ENCODE peak calls at places on chromosomes 6 and 20, in nine cellular contexts. J is PC-9, B is heart left ventricle, W is HCT116, K is stomach, E is brain microvascular endothelial cell, V is dorsolateral prefrontal cortex, Y is SK-N-SH, D is heart right ventricle. X is an unnamed sample.

GRCh38 chr6:73290435-73290834 is 27.4 kb upstream of the KHDC1 start:
- DNase-seq in K (no peak), Y (no peak), J (no peak), B (no peak), W (no peak), D (no peak), E (peak; percentile 18), V (no peak), X (no peak)

GRCh38 chr6:44706011-44706410 is 318.5 kb downstream of the CDC5L start:
- DNase-seq in B (no peak), D (no peak), E (no peak), V (no peak), Y (no peak), W (no peak), J (no peak), K (no peak), X (no peak)

GRCh38 chr6:85662251-85662650 is 19.6 kb upstream of the SYNCRIP start:
- DNase-seq in B (no peak), E (no peak), J (no peak), V (no peak), D (no peak), K (no peak), Y (no peak), W (no peak), X (no peak)

GRCh38 chr20:10242166-10242565 is 23.5 kb downstream of the SNAP25 start:
- DNase-seq in Y (no peak), V (no peak), K (no peak), D (no peak), J (no peak), E (no peak), B (no peak), W (no peak), X (no peak)

GRCh38 chr6:136500414-136500813 is 49.8 kb downstream of the MAP7 start:
- DNase-seq in D (no peak), K (no peak), W (no peak), V (no peak), B (no peak), J (no peak), Y (no peak), E (no peak), X (no peak)

GRCh38 chr6:127291495-127291894 is 24.8 kb downstream of the RNF146 start:
- DNase-seq in D (no peak), W (no peak), E (no peak), J (no peak), B (no peak), K (no peak), V (no peak), Y (no peak), X (no peak)

GRCh38 chr20:37902504-37903313 is at the start of gene VSTM2L:
- DNase-seq in V (peak; percentile 16), Y (peak; percentile 88), B (no peak), J (peak; percentile 23), K (peak; percentile 34), W (no peak), D (no peak), E (peak; percentile 25), X (no peak)

GRCh38 chr6:105882071-105882803 is 203.9 kb upstream of the PRDM1 start:
- DNase-seq in V (no peak), Y (no peak), K (no peak), W (no peak), E (no peak), D (no peak), B (no peak), J (no peak), X (no peak)

GRCh38 chr6:41824571-41825569 is 37.4 kb downstream of the TOMM6 start:
- DNase-seq in W (no peak), V (no peak), J (peak; percentile 11), E (peak; percentile 66), D (no peak), K (no peak), Y (no peak), B (no peak), X (no peak)

GRCh38 chr20:48186447-48186846 is 401.2 kb upstream of the SULF2 start:
- DNase-seq in Y (no peak), K (no peak), V (no peak), B (no peak), W (no peak), E (peak; percentile 25), D (no peak), J (no peak), X (no peak)

GRCh38 chr6:44078795-44079671 is 48.2 kb downstream of the MRPL14 start:
- DNase-seq in J (peak; percentile 79), K (peak; percentile 82), D (peak; percentile 73), W (peak; percentile 60), E (no peak), Y (peak; percentile 75), B (peak; percentile 61), V (peak; percentile 74), X (no peak)

GRCh38 chr6:144006731-144007454 is 1.2 kb downstream of the PLAGL1 start:
- DNase-seq in W (peak; percentile 16), D (peak; percentile 13), V (no peak), B (no peak), K (no peak), J (no peak), Y (peak; percentile 29), E (peak; percentile 56), X (no peak)

GRCh38 chr6:14700202-14700601 is 545.7 kb upstream of the JARID2 start:
- DNase-seq in W (no peak), V (no peak), B (no peak), K (no peak), E (no peak), J (no peak), D (no peak), Y (no peak), X (no peak)

GRCh38 chr6:39072830-39073229 is 24.2 kb downstream of the GLP1R start:
- DNase-seq in J (no peak), B (no peak), V (no peak), K (peak; percentile 17), W (no peak), E (no peak), Y (no peak), D (no peak), X (no peak)

GRCh38 chr6:33199687-33200233 is 705 bp downstream of the RXRB start:
- DNase-seq in J (peak; percentile 83), E (peak; percentile 31), D (peak; percentile 69), Y (peak; percentile 89), V (no peak), W (peak; percentile 74), B (peak; percentile 83), K (peak; percentile 75), X (no peak)

GRCh38 chr20:58447733-58448391 is 58.8 kb downstream of the VAPB start:
- DNase-seq in D (no peak), Y (no peak), W (peak; percentile 33), V (no peak), B (peak; percentile 42), K (peak; percentile 52), E (peak; percentile 56), J (peak; percentile 56), X (no peak)

GRCh38 chr20:40457404-40457803 is 231.6 kb downstream of the MAFB start:
- DNase-seq in V (no peak), Y (no peak), W (no peak), J (no peak), K (no peak), B (no peak), D (no peak), E (no peak), X (peak; percentile 66)

GRCh38 chr20:49400904-49401303 is 81.6 kb downstream of the KCNB1 start:
- DNase-seq in E (no peak), K (no peak), D (peak; percentile 54), B (no peak), W (no peak), V (no peak), J (no peak), Y (no peak), X (no peak)

DNA sequence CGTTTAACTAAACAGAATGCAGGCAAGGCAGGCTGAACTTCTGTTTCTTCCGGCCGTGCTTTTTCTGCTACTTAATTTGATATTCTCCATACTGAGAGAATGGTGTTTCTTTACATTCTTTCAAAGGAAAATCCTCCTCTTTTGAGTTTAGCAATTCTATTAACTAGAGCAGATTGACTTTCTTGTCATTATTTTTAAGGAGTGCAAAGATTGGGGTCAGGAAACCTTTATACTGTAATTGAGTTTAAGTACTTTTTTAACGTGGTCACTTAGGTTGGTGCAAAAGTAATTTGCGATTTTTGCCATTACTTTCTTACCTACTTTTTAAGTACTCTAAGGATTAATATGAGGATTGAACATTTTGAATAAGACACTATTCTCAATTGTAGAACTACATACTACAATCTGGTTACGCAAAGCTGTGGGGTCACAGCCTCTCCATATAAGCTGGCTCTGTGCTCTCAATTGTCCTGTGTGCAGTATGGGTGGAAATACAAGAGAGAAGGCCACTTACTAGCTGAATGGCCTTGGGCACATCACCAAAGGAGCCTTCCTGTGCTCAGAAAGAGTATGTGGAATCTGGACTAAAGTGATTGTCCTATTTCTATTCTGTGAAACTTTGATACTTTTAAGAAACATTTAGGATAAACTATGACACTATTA is 16.7 kb downstream of the HECA start:
- DNase-seq in B (no peak), Y (no peak), E (no peak), W (no peak), K (no peak), J (no peak), V (no peak), D (no peak), X (no peak)
- H3K27ac ChIP-seq in B (no peak overlapping the region), Y (no peak overlapping the region), E (no peak overlapping the region), W (no peak overlapping the region), K (no peak overlapping the region), J (no peak overlapping the region), V (no peak overlapping the region), D (no peak overlapping the region), X (no peak overlapping the region)

DNA sequence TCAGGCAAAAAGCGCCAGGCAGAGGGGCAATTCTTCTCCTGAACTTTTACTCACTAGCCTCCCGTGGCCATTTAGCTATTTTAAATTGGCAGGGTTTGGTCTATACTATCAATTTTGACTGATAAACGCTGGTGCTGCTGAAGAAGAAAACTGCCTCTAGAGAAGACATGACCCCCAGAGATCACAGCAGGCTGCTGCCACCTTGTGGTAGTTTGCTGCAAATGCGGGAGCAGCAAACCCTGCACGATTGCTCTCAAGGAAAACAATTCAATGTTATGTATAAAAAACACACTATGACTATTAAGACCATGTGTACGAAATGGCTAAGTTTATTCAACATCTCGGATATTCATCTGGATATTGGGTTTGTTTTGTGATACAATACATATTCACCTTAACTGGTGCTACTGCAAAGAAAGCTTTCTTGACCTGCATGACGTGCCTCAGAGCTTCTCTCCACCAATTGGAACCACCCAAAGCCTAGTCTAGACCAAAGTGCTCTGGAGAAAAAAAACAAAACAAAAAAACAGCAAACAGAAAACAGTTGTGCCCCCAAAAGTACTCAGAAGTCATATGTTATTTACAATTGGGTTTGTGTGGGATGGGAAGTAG is 19.5 kb upstream of the IL17F start:
- DNase-seq in V (peak; percentile 63), E (peak; percentile 47), B (peak; percentile 49), D (peak; percentile 33), W (no peak), J (peak; percentile 56), K (peak; percentile 62), Y (peak; percentile 66), X (no peak)
- H3K27ac ChIP-seq in V (no peak overlapping the region), E (no peak overlapping the region), B (no peak overlapping the region), D (no peak overlapping the region), W (no peak overlapping the region), J (no peak overlapping the region), K (no peak overlapping the region), Y (no peak overlapping the region), X (no peak overlapping the region)

GRCh38 chr6:147043994-147044477 is 160.2 kb upstream of the STXBP5 start:
- DNase-seq in K (no peak), E (no peak), W (no peak), J (no peak), V (no peak), D (no peak), Y (no peak), B (no peak), X (no peak)
- H3K27ac ChIP-seq in K (no peak overlapping the region), E (no peak overlapping the region), W (no peak overlapping the region), J (no peak overlapping the region), V (no peak overlapping the region), D (no peak overlapping the region), Y (no peak overlapping the region), B (no peak overlapping the region), X (no peak overlapping the region)

GRCh38 chr6:151536280-151536534 is 42.4 kb downstream of the CCDC170 start:
- DNase-seq in E (no peak), K (no peak), J (no peak), W (no peak), B (no peak), Y (no peak), V (no peak), D (no peak), X (no peak)
- H3K27ac ChIP-seq in E (no peak overlapping the region), K (no peak overlapping the region), J (no peak overlapping the region), W (no peak overlapping the region), B (no peak overlapping the region), Y (no peak overlapping the region), V (no peak overlapping the region), D (no peak overlapping the region), X (no peak overlapping the region)